ENCODE peak calls at places on chromosomes 6 and 20, in nine cellular contexts. One of them, this sample, is unnamed.

GRCh38 chr6:80767808-80768207 is 661.3 kb downstream of the BCKDHB start:
- DNase-seq in GM13976: no peak
- DNase-seq in neural progenitor cell: no peak
- DNase-seq in type B pancreatic cell: no peak
- DNase-seq in K562: no peak
- DNase-seq in HL-60: no peak
- DNase-seq in lower lobe of right lung: no peak
- DNase-seq in foreskin keratinocyte: peak
- DNase-seq in H9: peak
- DNase-seq in this sample: peak

GRCh38 chr6:70131528-70131927 is 171.4 kb downstream of the COL9A1 start:
- DNase-seq in GM13976: peak
- DNase-seq in neural progenitor cell: no peak
- DNase-seq in type B pancreatic cell: no peak
- DNase-seq in K562: no peak
- DNase-seq in HL-60: no peak
- DNase-seq in lower lobe of right lung: no peak
- DNase-seq in foreskin keratinocyte: no peak
- DNase-seq in H9: no peak
- DNase-seq in this sample: no peak

GRCh38 chr6:133956413-133957049 is 3.5 kb downstream of the TBPL1 start:
- DNase-seq in GM13976: no peak
- DNase-seq in neural progenitor cell: no peak
- DNase-seq in type B pancreatic cell: no peak
- DNase-seq in K562: no peak
- DNase-seq in HL-60: no peak
- DNase-seq in lower lobe of right lung: no peak
- DNase-seq in foreskin keratinocyte: no peak
- DNase-seq in H9: no peak
- DNase-seq in this sample: no peak

GRCh38 chr20:36447101-36447500 is 94.2 kb upstream of the MYL9 start:
- DNase-seq in GM13976: no peak
- DNase-seq in neural progenitor cell: no peak
- DNase-seq in type B pancreatic cell: no peak
- DNase-seq in K562: no peak
- DNase-seq in HL-60: no peak
- DNase-seq in lower lobe of right lung: no peak
- DNase-seq in foreskin keratinocyte: peak
- DNase-seq in H9: no peak
- DNase-seq in this sample: no peak

GRCh38 chr20:4014031-4014474 is 1.3 kb downstream of the RNF24 start:
- DNase-seq in GM13976: peak
- DNase-seq in neural progenitor cell: peak
- DNase-seq in type B pancreatic cell: no peak
- DNase-seq in K562: peak
- DNase-seq in HL-60: peak
- DNase-seq in lower lobe of right lung: no peak
- DNase-seq in foreskin keratinocyte: peak
- DNase-seq in H9: no peak
- DNase-seq in this sample: peak

GRCh38 chr6:164897523-164898094 is 411.8 kb downstream of the C6orf118 start:
- DNase-seq in GM13976: no peak
- DNase-seq in neural progenitor cell: no peak
- DNase-seq in type B pancreatic cell: no peak
- DNase-seq in K562: no peak
- DNase-seq in HL-60: no peak
- DNase-seq in lower lobe of right lung: no peak
- DNase-seq in foreskin keratinocyte: no peak
- DNase-seq in H9: no peak
- DNase-seq in this sample: no peak

GRCh38 chr6:56507517-56507916 is 135.2 kb downstream of the DST start:
- DNase-seq in GM13976: no peak
- DNase-seq in neural progenitor cell: no peak
- DNase-seq in type B pancreatic cell: no peak
- DNase-seq in K562: no peak
- DNase-seq in HL-60: no peak
- DNase-seq in lower lobe of right lung: no peak
- DNase-seq in foreskin keratinocyte: no peak
- DNase-seq in H9: no peak
- DNase-seq in this sample: no peak

GRCh38 chr20:258963-259362 is 1.4 kb downstream of the DEFB132 start:
- DNase-seq in GM13976: no peak
- DNase-seq in neural progenitor cell: no peak
- DNase-seq in type B pancreatic cell: no peak
- DNase-seq in K562: peak
- DNase-seq in HL-60: peak
- DNase-seq in lower lobe of right lung: no peak
- DNase-seq in foreskin keratinocyte: peak
- DNase-seq in H9: no peak
- DNase-seq in this sample: no peak

GRCh38 chr6:32181148-32181702 is 2.8 kb downstream of the AGER start:
- DNase-seq in GM13976: no peak
- DNase-seq in neural progenitor cell: no peak
- DNase-seq in type B pancreatic cell: no peak
- DNase-seq in K562: no peak
- DNase-seq in HL-60: no peak
- DNase-seq in lower lobe of right lung: no peak
- DNase-seq in foreskin keratinocyte: no peak
- DNase-seq in H9: no peak
- DNase-seq in this sample: no peak

GRCh38 chr6:150343434-150343833 is 25.4 kb upstream of the IYD start:
- DNase-seq in GM13976: no peak
- DNase-seq in neural progenitor cell: no peak
- DNase-seq in type B pancreatic cell: no peak
- DNase-seq in K562: no peak
- DNase-seq in HL-60: no peak
- DNase-seq in lower lobe of right lung: no peak
- DNase-seq in foreskin keratinocyte: peak
- DNase-seq in H9: no peak
- DNase-seq in this sample: no peak

GRCh38 chr6:136347847-136348246 is 58.2 kb upstream of the BCLAF1 start:
- DNase-seq in GM13976: no peak
- DNase-seq in neural progenitor cell: no peak
- DNase-seq in type B pancreatic cell: no peak
- DNase-seq in K562: no peak
- DNase-seq in HL-60: peak
- DNase-seq in lower lobe of right lung: peak
- DNase-seq in foreskin keratinocyte: peak
- DNase-seq in H9: no peak
- DNase-seq in this sample: no peak

GRCh38 chr6:134295953-134296553 is 21.9 kb downstream of the SGK1 start:
- DNase-seq in GM13976: peak
- DNase-seq in neural progenitor cell: no peak
- DNase-seq in type B pancreatic cell: no peak
- DNase-seq in K562: peak
- DNase-seq in HL-60: peak
- DNase-seq in lower lobe of right lung: no peak
- DNase-seq in foreskin keratinocyte: peak
- DNase-seq in H9: no peak
- DNase-seq in this sample: peak

GRCh38 chr6:166334878-166335277 is 7.5 kb downstream of the SFT2D1 start:
- DNase-seq in GM13976: no peak
- DNase-seq in neural progenitor cell: no peak
- DNase-seq in type B pancreatic cell: no peak
- DNase-seq in K562: no peak
- DNase-seq in HL-60: no peak
- DNase-seq in lower lobe of right lung: no peak
- DNase-seq in foreskin keratinocyte: no peak
- DNase-seq in H9: no peak
- DNase-seq in this sample: no peak

GRCh38 chr20:17786221-17786718 is 86.5 kb downstream of the BANF2 start:
- DNase-seq in GM13976: no peak
- DNase-seq in neural progenitor cell: no peak
- DNase-seq in type B pancreatic cell: no peak
- DNase-seq in K562: no peak
- DNase-seq in HL-60: no peak
- DNase-seq in lower lobe of right lung: no peak
- DNase-seq in foreskin keratinocyte: no peak
- DNase-seq in H9: no peak
- DNase-seq in this sample: peak

GRCh38 chr6:57173056-57173885 is 1.1 kb downstream of the BAG2 start:
- DNase-seq in GM13976: peak
- DNase-seq in neural progenitor cell: peak
- DNase-seq in type B pancreatic cell: no peak
- DNase-seq in K562: no peak
- DNase-seq in HL-60: peak
- DNase-seq in lower lobe of right lung: no peak
- DNase-seq in foreskin keratinocyte: peak
- DNase-seq in H9: peak
- DNase-seq in this sample: no peak

GRCh38 chr6:116327803-116328527 is 42.8 kb upstream of the DSE start:
- DNase-seq in GM13976: no peak
- DNase-seq in neural progenitor cell: no peak
- DNase-seq in type B pancreatic cell: no peak
- DNase-seq in K562: no peak
- DNase-seq in HL-60: no peak
- DNase-seq in lower lobe of right lung: no peak
- DNase-seq in foreskin keratinocyte: no peak
- DNase-seq in H9: no peak
- DNase-seq in this sample: no peak

GRCh38 chr6:92431502-92431901 is 987.9 kb downstream of the EPHA7 start:
- DNase-seq in GM13976: no peak
- DNase-seq in neural progenitor cell: no peak
- DNase-seq in type B pancreatic cell: no peak
- DNase-seq in K562: no peak
- DNase-seq in HL-60: no peak
- DNase-seq in lower lobe of right lung: no peak
- DNase-seq in foreskin keratinocyte: no peak
- DNase-seq in H9: no peak
- DNase-seq in this sample: no peak

GRCh38 chr20:56800088-56800487 is 171.0 kb downstream of the TFAP2C start:
- DNase-seq in GM13976: no peak
- DNase-seq in neural progenitor cell: no peak
- DNase-seq in type B pancreatic cell: no peak
- DNase-seq in K562: no peak
- DNase-seq in HL-60: no peak
- DNase-seq in lower lobe of right lung: no peak
- DNase-seq in foreskin keratinocyte: no peak
- DNase-seq in H9: no peak
- DNase-seq in this sample: no peak

GRCh38 chr20:1336699-1337387 is 7.9 kb upstream of the SDCBP2 start:
- DNase-seq in GM13976: no peak
- DNase-seq in neural progenitor cell: no peak
- DNase-seq in type B pancreatic cell: peak
- DNase-seq in K562: no peak
- DNase-seq in HL-60: no peak
- DNase-seq in lower lobe of right lung: peak
- DNase-seq in foreskin keratinocyte: no peak
- DNase-seq in H9: peak
- DNase-seq in this sample: no peak

GRCh38 chr6:84220809-84221409 is 6.5 kb downstream of the CEP162 start:
- DNase-seq in GM13976: no peak
- DNase-seq in neural progenitor cell: peak
- DNase-seq in type B pancreatic cell: no peak
- DNase-seq in K562: peak
- DNase-seq in HL-60: no peak
- DNase-seq in lower lobe of right lung: no peak
- DNase-seq in foreskin keratinocyte: peak
- DNase-seq in H9: no peak
- DNase-seq in this sample: no peak

DNA sequence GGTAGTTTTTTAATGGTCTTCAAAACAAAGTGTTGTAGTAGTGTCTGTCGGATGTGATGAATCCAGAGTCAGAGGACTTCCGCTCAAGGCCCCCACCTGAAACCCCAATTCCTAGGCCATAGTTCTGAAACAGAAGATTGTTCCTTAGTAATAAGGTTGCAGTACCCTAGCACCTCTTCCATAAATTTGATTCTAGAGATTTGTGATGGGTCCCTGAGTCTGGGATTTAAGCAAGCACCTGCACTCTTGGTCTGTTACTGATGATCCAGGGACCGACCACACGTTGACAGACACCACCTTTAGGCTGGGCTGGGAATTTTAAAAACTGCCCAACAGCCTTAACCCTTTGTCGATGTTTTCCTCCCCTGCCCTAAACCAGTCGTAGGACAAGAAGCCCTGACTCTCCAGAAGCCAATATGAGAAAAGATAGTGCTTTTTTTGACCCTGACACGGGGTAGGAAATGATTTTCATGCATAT is 1.2 kb downstream of the KCTD20 start:
- DNase-seq in GM13976: peak
- DNase-seq in neural progenitor cell: peak
- DNase-seq in type B pancreatic cell: no peak
- DNase-seq in K562: peak
- DNase-seq in HL-60: peak
- DNase-seq in lower lobe of right lung: no peak
- DNase-seq in foreskin keratinocyte: peak
- DNase-seq in H9: peak
- DNase-seq in this sample: no peak
- TF ChIP-seq CTCF in GM13976: peak
- TF ChIP-seq CTCF in neural progenitor cell: peak
- TF ChIP-seq CTCF in type B pancreatic cell: peak
- TF ChIP-seq CTCF in K562: peak
- TF ChIP-seq CTCF in HL-60: no peak
- TF ChIP-seq CTCF in lower lobe of right lung: no peak
- TF ChIP-seq CTCF in foreskin keratinocyte: peak
- TF ChIP-seq CTCF in H9: peak
- TF ChIP-seq CTCF in this sample: no peak

DNA sequence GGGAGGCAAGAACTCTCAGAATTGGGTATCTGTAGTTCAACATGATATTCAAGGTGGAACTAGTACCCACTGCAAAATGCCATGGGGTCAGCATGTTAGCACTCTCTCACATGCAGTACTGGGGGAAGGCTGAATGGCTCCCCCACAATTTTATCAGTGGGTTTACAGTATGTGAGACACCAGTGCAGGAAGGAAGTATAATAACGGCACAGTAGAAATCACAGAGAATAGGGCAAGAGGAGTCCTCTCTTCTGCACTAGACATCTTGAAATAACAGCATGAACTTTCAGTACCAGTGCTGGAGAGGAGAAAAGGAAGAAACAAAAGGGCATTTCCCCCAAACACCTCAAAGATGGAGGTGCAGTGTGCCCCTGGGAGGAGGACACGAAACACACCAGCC is 1.5 kb downstream of the SLC35B2 start:
- DNase-seq in GM13976: no peak
- DNase-seq in neural progenitor cell: no peak
- DNase-seq in type B pancreatic cell: no peak
- DNase-seq in K562: no peak
- DNase-seq in HL-60: no peak
- DNase-seq in lower lobe of right lung: no peak
- DNase-seq in foreskin keratinocyte: no peak
- DNase-seq in H9: no peak
- DNase-seq in this sample: no peak
- TF ChIP-seq CTCF in GM13976: no peak
- TF ChIP-seq CTCF in neural progenitor cell: no peak
- TF ChIP-seq CTCF in type B pancreatic cell: no peak
- TF ChIP-seq CTCF in K562: no peak
- TF ChIP-seq CTCF in HL-60: no peak
- TF ChIP-seq CTCF in lower lobe of right lung: no peak
- TF ChIP-seq CTCF in foreskin keratinocyte: no peak
- TF ChIP-seq CTCF in H9: no peak
- TF ChIP-seq CTCF in this sample: no peak

GRCh38 chr20:49790077-49790798 is 22.4 kb upstream of the SLC9A8 start:
- DNase-seq in GM13976: no peak
- DNase-seq in neural progenitor cell: no peak
- DNase-seq in type B pancreatic cell: no peak
- DNase-seq in K562: peak
- DNase-seq in HL-60: peak
- DNase-seq in lower lobe of right lung: no peak
- DNase-seq in foreskin keratinocyte: no peak
- DNase-seq in H9: no peak
- DNase-seq in this sample: peak
- TF ChIP-seq CTCF in GM13976: no peak
- TF ChIP-seq CTCF in neural progenitor cell: no peak
- TF ChIP-seq CTCF in type B pancreatic cell: no peak
- TF ChIP-seq CTCF in K562: peak
- TF ChIP-seq CTCF in HL-60: no peak
- TF ChIP-seq CTCF in lower lobe of right lung: no peak
- TF ChIP-seq CTCF in foreskin keratinocyte: no peak
- TF ChIP-seq CTCF in H9: peak
- TF ChIP-seq CTCF in this sample: peak

GRCh38 chr6:97705568-97705967 is 422.6 kb upstream of the MMS22L start:
- DNase-seq in GM13976: no peak
- DNase-seq in neural progenitor cell: peak
- DNase-seq in type B pancreatic cell: no peak
- DNase-seq in K562: no peak
- DNase-seq in HL-60: no peak
- DNase-seq in lower lobe of right lung: no peak
- DNase-seq in foreskin keratinocyte: no peak
- DNase-seq in H9: peak
- DNase-seq in this sample: no peak
- TF ChIP-seq CTCF in GM13976: peak
- TF ChIP-seq CTCF in neural progenitor cell: peak
- TF ChIP-seq CTCF in type B pancreatic cell: peak
- TF ChIP-seq CTCF in K562: no peak
- TF ChIP-seq CTCF in HL-60: no peak
- TF ChIP-seq CTCF in lower lobe of right lung: no peak
- TF ChIP-seq CTCF in foreskin keratinocyte: peak
- TF ChIP-seq CTCF in H9: peak
- TF ChIP-seq CTCF in this sample: no peak